ENCODE peak calls at places on chromosomes 4 and X, in nine cellular contexts. S, V, Y, W, L, O, Q, C and Z are unnamed samples.

GRCh38 chrX:31988975-31989374 is 917.1 kb upstream of the FTHL17 start:
- DNase-seq in W (no peak), C (no peak), Y (no peak), O (no peak), V (no peak), Q (no peak), S (no peak), L (no peak), Z (no peak)

GRCh38 chr4:122625156-122625555 is 4.3 kb upstream of the IL21 start:
- DNase-seq in S (no peak), C (no peak), Q (peak), W (no peak), O (no peak), V (no peak), L (no peak), Y (peak), Z (no peak)

GRCh38 chr4:176587920-176588319 is 204.8 kb downstream of the VEGFC start:
- DNase-seq in W (peak), Y (no peak), V (no peak), O (no peak), L (no peak), Q (peak), S (no peak), C (no peak), Z (no peak)

GRCh38 chr4:155959417-155959816 is 5.8 kb upstream of the CTSO start:
- DNase-seq in W (no peak), S (no peak), L (no peak), Y (no peak), C (no peak), O (no peak), Q (no peak), V (no peak), Z (no peak)

GRCh38 chrX:17242470-17242869 is 132.5 kb upstream of the NHS start:
- DNase-seq in S (peak), C (no peak), W (peak), V (no peak), Q (peak), O (no peak), Y (peak), L (no peak), Z (peak)

GRCh38 chrX:349196-349595 is 30.6 kb upstream of the GTPBP6 start:
- DNase-seq in Q (no peak), L (no peak), W (no peak), Y (no peak), S (no peak), V (no peak), C (peak), O (no peak), Z (no peak)

GRCh38 chr4:175309041-175309440 is 390.9 kb downstream of the ADAM29 start:
- DNase-seq in W (no peak), C (no peak), S (no peak), V (no peak), Y (peak), L (no peak), O (no peak), Q (no peak), Z (no peak)

GRCh38 chrX:47562615-47563243 is 1.7 kb downstream of the ARAF start:
- DNase-seq in Y (peak), W (no peak), L (no peak), O (no peak), Q (no peak), V (no peak), C (no peak), S (peak), Z (no peak)

GRCh38 chr4:151489462-151490203 is 80.7 kb downstream of the FHIP1A start:
- DNase-seq in Y (no peak), V (no peak), C (no peak), W (no peak), O (no peak), Q (no peak), L (no peak), S (peak), Z (no peak)

GRCh38 chr4:14018191-14018853 is 390.8 kb upstream of the BOD1L1 start:
- DNase-seq in W (no peak), Q (no peak), O (no peak), V (no peak), C (no peak), S (no peak), L (no peak), Y (no peak), Z (no peak)

GRCh38 chr4:107317596-107317995 is 281.5 kb upstream of the DKK2 start:
- DNase-seq in L (no peak), Q (no peak), O (no peak), W (no peak), V (no peak), S (no peak), Y (no peak), C (no peak), Z (no peak)

GRCh38 chr4:8334786-8335460 is 65.4 kb downstream of the HTRA3 start:
- DNase-seq in Y (no peak), V (no peak), L (no peak), W (no peak), Q (no peak), O (no peak), S (no peak), C (no peak), Z (no peak)

GRCh38 chr4:25703731-25704388 is 48.2 kb downstream of the SLC34A2 start:
- DNase-seq in W (no peak), O (no peak), V (no peak), S (no peak), C (no peak), L (no peak), Y (peak), Q (no peak), Z (no peak)

GRCh38 chrX:69615779-69616519 is at the start of gene EDA:
- DNase-seq in C (peak), O (peak), L (peak), Y (peak), S (peak), V (peak), W (no peak), Q (peak), Z (peak)

GRCh38 chr4:100641326-100641725 is 123.5 kb upstream of the EMCN start:
- DNase-seq in W (no peak), L (no peak), C (no peak), V (no peak), Q (no peak), S (no peak), Y (no peak), O (no peak), Z (no peak)

GRCh38 chr4:154998284-154998683 is 210.2 kb upstream of the NPY2R start:
- DNase-seq in O (no peak), S (no peak), C (no peak), Q (peak), L (no peak), V (no peak), Y (no peak), W (no peak), Z (no peak)

GRCh38 chr4:182971702-182972101 is 54.5 kb upstream of the DCTD start:
- DNase-seq in V (no peak), W (no peak), S (no peak), Q (no peak), L (no peak), O (no peak), Y (no peak), C (no peak), Z (no peak)

GRCh38 chrX:139931646-139932076 is 1.2 kb downstream of the ATP11C start:
- DNase-seq in Q (no peak), Y (no peak), C (no peak), W (no peak), O (no peak), V (no peak), S (no peak), L (no peak), Z (no peak)

GRCh38 chr4:71110499-71110898 is 117.0 kb downstream of the DCK start:
- DNase-seq in S (no peak), O (no peak), W (no peak), C (no peak), V (no peak), L (no peak), Y (peak), Q (no peak), Z (no peak)

GRCh38 chr4:157115613-157116340 is 39.8 kb downstream of the GLRB start:
- DNase-seq in V (no peak), Q (peak), W (no peak), O (peak), L (no peak), Y (peak), C (no peak), S (no peak), Z (peak)

GRCh38 chrX:144334577-144334976 is 450.7 kb downstream of the UBE2NL start:
- DNase-seq in Q (no peak), C (no peak), W (no peak), S (peak), L (no peak), O (no peak), V (no peak), Y (peak), Z (no peak)

GRCh38 chr4:153233761-153234371 is 29.6 kb downstream of the TRIM2 start:
- DNase-seq in V (no peak), Q (peak), L (no peak), C (no peak), W (no peak), S (no peak), O (peak), Y (peak), Z (peak)

GRCh38 chrX:102624105-102624504 is 24.8 kb downstream of the ARMCX5 start:
- DNase-seq in O (no peak), L (no peak), W (no peak), V (no peak), Y (no peak), Q (no peak), C (no peak), S (no peak), Z (no peak)

GRCh38 chr4:38819569-38819968 is 15.0 kb upstream of the TLR1 start:
- DNase-seq in C (no peak), V (no peak), L (no peak), O (peak), Q (no peak), S (no peak), Y (peak), W (no peak), Z (no peak)

GRCh38 chr4:88893961-88894360 is 163.0 kb downstream of the FAM13A start:
- DNase-seq in C (no peak), O (no peak), Y (peak), S (no peak), Q (peak), V (no peak), W (no peak), L (no peak), Z (no peak)

GRCh38 chrX:11431833-11432232 is 138.6 kb downstream of the AMELX start:
- DNase-seq in Q (no peak), S (no peak), V (no peak), O (no peak), W (no peak), L (no peak), C (no peak), Y (no peak), Z (no peak)

GRCh38 chrX:38800981-38801845 is at the start of gene MID1IP1:
- DNase-seq in O (peak), S (peak), Q (peak), Y (peak), L (peak), C (peak), W (peak), V (peak), Z (peak)

GRCh38 chrX:47143894-47144625 is 442 bp downstream of the NDUFB11 start:
- DNase-seq in S (peak), V (no peak), Y (no peak), Q (peak), C (no peak), L (peak), W (no peak), O (peak), Z (peak)

GRCh38 chr4:8771666-8772065 is 100.0 kb downstream of the HMX1 start:
- DNase-seq in O (no peak), V (peak), Y (no peak), Q (no peak), S (no peak), C (peak), L (no peak), W (no peak), Z (no peak)

GRCh38 chr4:121192500-121192899 is 28.4 kb upstream of the TNIP3 start:
- DNase-seq in W (peak), S (peak), Q (peak), Y (peak), C (no peak), O (no peak), V (no peak), L (no peak), Z (peak)

GRCh38 chr4:153474251-153474650 is 8.1 kb downstream of the TMEM131L start:
- DNase-seq in S (no peak), L (no peak), C (no peak), O (no peak), Y (no peak), V (no peak), Q (no peak), W (no peak), Z (no peak)

GRCh38 chr4:110865611-110866254 is 242.9 kb upstream of the PITX2 start:
- DNase-seq in W (no peak), V (no peak), L (no peak), O (no peak), Q (peak), S (no peak), Y (no peak), C (no peak), Z (no peak)

GRCh38 chr4:48914311-48914710 is 7.7 kb upstream of the OCIAD2 start:
- DNase-seq in W (no peak), Q (no peak), S (no peak), V (no peak), L (no peak), Y (no peak), O (peak), C (no peak), Z (no peak)

GRCh38 chr4:112099701-112100289 is 45.5 kb upstream of the FAM241A start:
- DNase-seq in C (no peak), L (no peak), Q (peak), O (no peak), Y (peak), W (peak), V (no peak), S (peak), Z (peak)

GRCh38 chr4:169664615-169665014 is 44.2 kb downstream of the CLCN3 start:
- DNase-seq in C (no peak), W (no peak), S (no peak), O (no peak), Y (no peak), Q (peak), V (no peak), L (no peak), Z (no peak)

GRCh38 chrX:109344666-109345065 is 137.2 kb downstream of the GUCY2F start:
- DNase-seq in O (no peak), C (no peak), Y (no peak), L (no peak), S (no peak), Q (no peak), W (no peak), V (no peak), Z (no peak)

GRCh38 chrX:109350621-109351020 is 131.3 kb downstream of the GUCY2F start:
- DNase-seq in Q (no peak), Y (no peak), L (no peak), V (no peak), W (no peak), S (no peak), C (no peak), O (no peak), Z (no peak)

GRCh38 chrX:109350051-109350450 is 131.8 kb downstream of the GUCY2F start:
- DNase-seq in V (no peak), S (no peak), O (no peak), Q (no peak), W (no peak), Y (no peak), L (no peak), C (no peak), Z (no peak)

GRCh38 chrX:109345866-109346265 is 136.0 kb downstream of the GUCY2F start:
- DNase-seq in V (no peak), Y (no peak), O (no peak), S (no peak), L (no peak), Q (no peak), C (no peak), W (no peak), Z (no peak)

GRCh38 chrX:109347618-109348017 is 134.3 kb downstream of the GUCY2F start:
- DNase-seq in C (no peak), L (no peak), Y (no peak), Q (peak), V (no peak), O (peak), W (no peak), S (no peak), Z (peak)
- H3K27ac ChIP-seq in C (no peak), L (no peak), Y (no peak), Q (no peak), V (no peak), O (no peak), W (no peak), S (no peak), Z (no peak)

DNA sequence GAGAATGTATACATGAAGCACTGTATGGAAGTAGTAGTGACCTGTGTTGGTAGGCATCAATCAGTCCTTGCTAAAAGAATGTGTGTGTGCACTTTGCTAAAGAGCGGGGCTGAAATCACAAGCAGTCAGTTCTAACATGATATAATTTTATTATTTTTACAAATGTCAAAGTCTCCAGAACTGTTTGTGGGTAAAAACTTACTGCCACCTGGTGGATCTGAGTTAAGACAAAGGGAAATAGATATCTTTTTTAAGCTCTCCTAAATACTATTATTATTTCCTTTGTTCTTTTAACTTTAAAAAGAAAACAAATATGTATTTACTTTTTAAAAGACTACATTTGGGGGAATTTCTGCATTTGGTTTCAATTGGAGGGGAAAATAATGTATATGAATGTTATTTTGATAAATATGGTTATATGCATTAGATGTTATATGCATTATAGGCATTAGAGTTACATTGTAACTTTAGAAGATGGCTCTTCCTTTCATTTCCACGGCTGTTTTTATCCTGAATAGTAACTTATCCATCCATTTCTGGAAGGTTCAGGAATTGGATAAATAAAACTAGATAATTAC is 7.8 kb upstream of the CLOCK start:
- DNase-seq in Y (peak), S (no peak), L (no peak), V (no peak), C (no peak), O (peak), Q (peak), W (no peak), Z (peak)
- TF ChIP-seq CTCF in Y (peak), S (peak), L (peak), V (peak), C (peak), O (peak), Q (peak), W (peak), Z (peak)

GRCh38 chr4:10120943-10121567 is 4.5 kb upstream of the WDR1 start:
- DNase-seq in V (no peak), C (no peak), Y (no peak), O (no peak), Q (no peak), L (no peak), S (no peak), W (no peak), Z (no peak)
- H3K27ac ChIP-seq in V (no peak), C (no peak), Y (no peak), O (no peak), Q (no peak), L (no peak), S (no peak), W (no peak), Z (no peak)

DNA sequence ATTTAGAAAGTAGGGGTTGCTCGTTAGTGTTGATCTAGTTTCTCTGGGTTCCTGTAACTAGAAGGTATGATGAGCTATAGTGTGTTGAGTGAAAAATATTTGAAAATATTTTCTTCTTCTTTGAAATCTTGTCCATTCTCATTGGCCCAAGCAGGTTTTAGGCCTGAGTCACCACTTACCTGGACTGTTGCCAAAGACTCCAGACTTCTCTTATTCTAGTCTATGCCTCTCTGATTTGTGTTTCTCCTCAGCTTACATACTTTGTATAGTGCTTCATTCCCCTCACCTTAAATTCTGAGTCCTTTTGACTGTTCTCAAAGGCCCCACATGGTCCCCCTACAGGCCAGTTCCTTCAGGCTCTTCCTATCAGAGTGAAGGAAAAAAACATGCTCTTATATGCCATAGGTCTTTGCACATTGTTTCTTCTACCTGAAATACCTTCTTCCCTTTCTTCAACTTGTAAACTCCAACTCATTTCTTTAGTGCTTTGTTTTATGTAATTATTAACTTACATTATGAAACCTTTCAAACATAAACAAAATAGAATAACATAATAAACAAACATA is 258.2 kb downstream of the PPP1R2C start:
- DNase-seq in C (no peak), L (no peak), Q (peak), V (no peak), O (peak), S (no peak), Y (peak), W (no peak), Z (peak)
- TF ChIP-seq CTCF in C (no peak), L (no peak), Q (no peak), V (no peak), O (peak), S (peak), Y (no peak), W (peak), Z (no peak)

DNA sequence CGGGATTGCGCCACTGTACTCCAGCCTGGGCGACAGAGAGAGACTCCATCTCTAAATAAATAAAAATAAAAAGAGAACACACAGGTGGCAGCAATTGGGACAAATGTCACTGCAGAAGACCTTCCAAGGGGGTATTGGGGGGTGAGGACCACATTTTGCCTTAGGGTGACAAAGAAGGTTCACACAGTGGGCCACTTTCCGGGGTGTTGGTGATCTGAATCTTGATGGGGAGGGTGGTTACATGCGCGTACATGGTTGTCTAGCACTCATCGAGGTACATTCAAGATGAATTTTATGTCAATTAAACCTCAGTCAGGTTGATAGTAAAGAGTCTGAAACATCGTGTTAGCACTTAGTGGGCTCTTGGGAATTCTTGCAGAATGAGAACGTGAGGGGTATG is 20.5 kb upstream of the TMSB4X start:
- DNase-seq in O (no peak), W (no peak), L (no peak), Q (no peak), V (no peak), S (no peak), C (no peak), Y (no peak), Z (no peak)
- H3K27ac ChIP-seq in O (no peak), W (no peak), L (no peak), Q (no peak), V (no peak), S (no peak), C (no peak), Y (no peak), Z (no peak)

GRCh38 chrX:150569155-150569477 is 695 bp downstream of the MTM1 start:
- DNase-seq in Y (peak), V (no peak), O (no peak), C (peak), Q (peak), S (no peak), L (no peak), W (no peak), Z (no peak)
- TF ChIP-seq CTCF in Y (no peak), V (no peak), O (no peak), C (no peak), Q (no peak), S (no peak), L (no peak), W (no peak), Z (no peak)